ENCODE peak calls at places on chromosome 10, in seven cellular contexts. J is SK-N-SH, K is K562, I is HCT116, O is HepG2, Q is H1, B is GM12878. D is an unnamed sample.

GRCh38 chr10:121157998-121158397 is 306.8 kb downstream of the WDR11 start:
- DNase-seq in J (no peak), K (no peak), B (no peak), O (no peak), I (no peak), Q (no peak), D (no peak)

GRCh38 chr10:81847675-81848074 is 27.3 kb upstream of the NRG3 start:
- DNase-seq in I (no peak), J (no peak), B (no peak), Q (no peak), O (no peak), K (no peak), D (no peak)

GRCh38 chr10:70783056-70783684 is 2.0 kb downstream of the TBATA start:
- DNase-seq in B (no peak), I (no peak), K (no peak), J (no peak), Q (no peak), O (no peak), D (no peak)

GRCh38 chr10:73874267-73875138 is at the start of gene CAMK2G:
- DNase-seq in Q (peak), K (peak), J (peak), I (no peak), O (peak), B (no peak), D (peak)

GRCh38 chr10:16952610-16953009 is 135.4 kb upstream of the RSU1 start:
- DNase-seq in J (no peak), Q (no peak), I (no peak), O (no peak), B (no peak), K (peak), D (peak)

GRCh38 chr10:52314007-52314821 is at the start of gene DKK1:
- DNase-seq in J (peak), B (no peak), I (peak), O (peak), K (no peak), Q (peak), D (no peak)

GRCh38 chr10:71534552-71535158 is 137.9 kb downstream of the CDH23 start:
- DNase-seq in K (no peak), I (no peak), Q (no peak), J (no peak), B (no peak), O (no peak), D (no peak)

GRCh38 chr10:43312612-43313011 is 45.7 kb upstream of the RASGEF1A start:
- DNase-seq in O (no peak), K (no peak), J (no peak), Q (no peak), B (no peak), I (no peak), D (no peak)

GRCh38 chr10:89589091-89589725 is 53.8 kb upstream of the SLC16A12 start:
- DNase-seq in Q (no peak), O (no peak), J (no peak), I (no peak), K (no peak), B (no peak), D (no peak)

GRCh38 chr10:125536236-125536635 is 146.7 kb downstream of the TEX36 start:
- DNase-seq in O (no peak), I (no peak), J (no peak), B (no peak), K (no peak), Q (no peak), D (no peak)

GRCh38 chr10:119301397-119301796 is 94.0 kb downstream of the GRK5 start:
- DNase-seq in I (no peak), J (no peak), K (no peak), O (no peak), B (no peak), Q (no peak), D (no peak)

GRCh38 chr10:70811881-70812280 is 3.9 kb upstream of the SGPL1 start:
- DNase-seq in O (no peak), J (no peak), Q (no peak), B (no peak), K (no peak), I (no peak), D (no peak)

GRCh38 chr10:58393317-58393716 is 8.1 kb downstream of the TFAM start:
- DNase-seq in Q (no peak), I (no peak), J (no peak), K (no peak), B (no peak), O (no peak), D (peak)

GRCh38 chr10:118002581-118002980 is 44.2 kb downstream of the RAB11FIP2 start:
- DNase-seq in I (peak), K (no peak), B (no peak), J (no peak), Q (no peak), O (no peak), D (no peak)

GRCh38 chr10:59558066-59558465 is 151.6 kb downstream of the SLC16A9 start:
- DNase-seq in K (no peak), Q (no peak), B (no peak), I (no peak), J (no peak), O (no peak), D (no peak)
- TF ChIP-seq JUND in K (no peak), Q (no peak), B (no peak), I (no peak), J (no peak), O (no peak), D (no peak)

GRCh38 chr10:49393757-49394156 is 2.1 kb downstream of the DRGX start:
- DNase-seq in I (no peak), J (no peak), Q (no peak), K (no peak), O (no peak), B (no peak), D (no peak)
- TF ChIP-seq JUND in I (no peak), J (no peak), Q (no peak), K (no peak), O (no peak), B (no peak), D (no peak)

DNA sequence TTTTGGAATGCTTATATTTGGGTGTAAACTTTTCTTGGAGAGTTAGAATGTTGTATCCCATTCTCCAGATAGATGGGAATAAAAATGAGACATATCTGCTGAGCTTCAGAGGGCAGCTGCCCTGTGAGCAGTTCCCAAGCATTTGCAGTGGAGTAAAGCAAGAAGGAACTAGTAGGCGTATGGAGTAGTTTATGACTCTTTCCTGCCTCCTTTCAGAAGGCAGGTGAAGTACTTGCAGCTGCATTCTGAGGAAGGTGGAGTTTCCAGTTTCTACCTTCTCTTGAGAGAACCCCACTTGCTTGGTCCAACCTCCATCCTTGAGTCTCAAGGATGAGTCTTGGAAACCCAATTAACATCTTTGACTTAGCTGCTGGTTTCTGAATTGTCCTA is 563.6 kb downstream of the LRMDA start:
- DNase-seq in I (no peak), B (no peak), K (no peak), J (no peak), O (no peak), Q (no peak), D (no peak)
- TF ChIP-seq JUND in I (no peak), B (no peak), K (no peak), J (no peak), O (no peak), Q (no peak), D (no peak)

GRCh38 chr10:61760943-61761824 is 98.5 kb downstream of the CABCOCO1 start:
- DNase-seq in B (no peak), O (no peak), J (no peak), Q (no peak), I (no peak), K (no peak), D (no peak)

GRCh38 chr10:61757001-61757400 is 94.3 kb downstream of the CABCOCO1 start:
- DNase-seq in K (no peak), B (no peak), O (no peak), I (no peak), J (no peak), Q (no peak), D (no peak)

GRCh38 chr10:61757525-61758397 is 95.0 kb downstream of the CABCOCO1 start:
- DNase-seq in J (no peak), K (no peak), B (no peak), O (no peak), I (no peak), Q (no peak), D (no peak)

GRCh38 chr10:61759751-61760150 is 97.0 kb downstream of the CABCOCO1 start:
- DNase-seq in K (no peak), J (no peak), Q (no peak), O (no peak), B (no peak), I (no peak), D (no peak)

DNA sequence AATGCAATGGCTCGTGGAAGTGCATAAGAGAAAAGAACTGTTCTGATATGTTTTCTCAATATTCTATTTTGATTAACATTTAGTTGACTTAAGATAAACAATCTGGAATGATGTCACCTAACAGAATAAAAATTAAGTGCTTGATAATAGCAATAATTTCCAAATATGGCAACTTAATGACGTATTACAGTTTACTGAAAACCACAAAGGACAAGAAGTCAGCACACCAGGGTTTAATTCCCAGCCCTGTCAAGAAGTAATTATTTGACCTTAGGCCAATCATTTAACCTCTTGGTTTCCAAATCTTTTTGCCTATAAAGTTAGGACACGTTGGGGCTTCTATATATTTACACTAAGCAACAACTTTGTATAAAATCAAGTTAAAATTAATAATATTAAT is 95.7 kb downstream of the CABCOCO1 start:
- DNase-seq in J (no peak), I (no peak), K (no peak), Q (no peak), B (no peak), O (no peak), D (no peak)
- TF ChIP-seq JUND in J (peak), I (no peak), K (no peak), Q (no peak), B (no peak), O (no peak), D (no peak)

GRCh38 chr10:99630439-99630838 is 10.2 kb upstream of the SLC25A28 start:
- DNase-seq in B (no peak), I (peak), O (peak), J (peak), Q (no peak), K (no peak), D (peak)
- TF ChIP-seq JUND in B (no peak), I (no peak), O (no peak), J (no peak), Q (no peak), K (no peak), D (no peak)